ENCODE peak calls at places on chromosome 18, in nine cellular contexts. B is epithelial cell of esophagus; M is CD8-positive, alpha-beta T cell; O is stimulated activated CD8-positive, alpha-beta memory T cell treated with anti-CD3 and anti-CD28 coated beads, Interleukin-15, amount 100 ng/mL, for 48 hours; I is IMR-90; X is NCI-H1092; T is activated T-cell treated with anti-CD3 and anti-CD28 coated beads, Interleukin-2, amount 50 U/mL, for 72 hours; W is adrenal gland; D is DMS 273 treated with DMSO at 0.1 percent for 48 hours. Y is an unnamed sample.

GRCh38 chr18:77166523-77166922 is 33.9 kb upstream of the MBP start:
- DNase-seq in X (no peak), T (no peak), O (no peak), D (no peak), B (no peak), I (no peak), W (no peak), M (no peak), Y (no peak)

GRCh38 chr18:33755918-33756590 is 178.0 kb downstream of the ASXL3 start:
- DNase-seq in O (no peak), T (no peak), B (peak; percentile 93), I (peak; percentile 93), M (no peak), X (peak; percentile 86), W (peak; percentile 26), D (peak; percentile 50), Y (peak; percentile 7)

GRCh38 chr18:63579643-63580042 is 7.5 kb upstream of the SERPINB13 start:
- DNase-seq in D (no peak), O (no peak), B (no peak), T (no peak), I (no peak), M (no peak), X (no peak), W (no peak), Y (no peak)

GRCh38 chr18:23226930-23227728 is 91.8 kb downstream of the CABLES1 start:
- DNase-seq in W (no peak), D (no peak), O (no peak), B (peak; percentile 61), I (peak; percentile 94), T (no peak), M (no peak), X (no peak), Y (no peak)

GRCh38 chr18:57311472-57311871 is 40.9 kb upstream of the ST8SIA3 start:
- DNase-seq in X (no peak), I (no peak), D (no peak), M (no peak), W (no peak), B (no peak), T (no peak), O (no peak), Y (no peak)

GRCh38 chr18:7303306-7303705 is 72.4 kb downstream of the LRRC30 start:
- DNase-seq in W (no peak), X (no peak), B (no peak), O (no peak), T (no peak), D (no peak), M (no peak), I (no peak), Y (no peak)

GRCh38 chr18:58013241-58014211 is 30.5 kb upstream of the NEDD4L start:
- DNase-seq in D (no peak), I (peak; percentile 22), W (no peak), T (no peak), B (peak; percentile 92), O (no peak), X (no peak), M (no peak), Y (no peak)

GRCh38 chr18:24051256-24051947 is 36.8 kb downstream of the TTC39C start:
- DNase-seq in W (no peak), I (peak; percentile 77), B (peak; percentile 18), M (no peak), D (no peak), O (no peak), T (peak; percentile 21), X (no peak), Y (no peak)

GRCh38 chr18:69616114-69616513 is 215.4 kb downstream of the DOK6 start:
- DNase-seq in I (no peak), B (no peak), M (no peak), D (no peak), W (no peak), O (no peak), T (no peak), X (no peak), Y (no peak)

GRCh38 chr18:12013186-12013916 is 32.0 kb downstream of the IMPA2 start:
- DNase-seq in X (no peak), I (no peak), D (no peak), O (no peak), T (no peak), M (no peak), W (no peak), B (no peak), Y (no peak)

GRCh38 chr18:63970803-63971191 is 916 bp downstream of the SERPINB8 start:
- DNase-seq in M (no peak), B (peak; percentile 73), I (peak; percentile 21), X (peak; percentile 42), O (no peak), W (peak; percentile 54), D (no peak), T (no peak), Y (no peak)

GRCh38 chr18:54261894-54262293 is 7.4 kb upstream of the POLI start:
- DNase-seq in X (no peak), T (peak; percentile 76), D (no peak), O (peak; percentile 52), I (no peak), M (no peak), W (no peak), B (no peak), Y (no peak)

GRCh38 chr18:2918761-2919550 is 72.2 kb downstream of the EMILIN2 start:
- DNase-seq in O (no peak), W (no peak), T (no peak), B (no peak), D (no peak), X (no peak), I (no peak), M (no peak), Y (no peak)

GRCh38 chr18:59874166-59874565 is 25.6 kb upstream of the PMAIP1 start:
- DNase-seq in D (no peak), I (peak; percentile 96), W (no peak), O (no peak), T (no peak), X (no peak), B (peak; percentile 73), M (no peak), Y (no peak)

GRCh38 chr18:74499633-74500032 is 3.5 kb downstream of the CNDP2 start:
- DNase-seq in B (peak; percentile 82), W (peak; percentile 48), T (peak; percentile 29), I (no peak), X (no peak), M (peak; percentile 53), O (peak; percentile 13), D (no peak), Y (peak; percentile 62)

GRCh38 chr18:77622009-77622692 is 372.5 kb downstream of the GALR1 start:
- DNase-seq in X (no peak), O (no peak), M (no peak), I (no peak), B (no peak), D (no peak), W (no peak), T (no peak), Y (no peak)

GRCh38 chr18:7878265-7879173 is 311.4 kb downstream of the PTPRM start:
- DNase-seq in I (no peak), X (no peak), W (no peak), O (no peak), M (no peak), B (peak; percentile 73), D (no peak), T (no peak), Y (no peak)

GRCh38 chr18:11976882-11977281 is 4.4 kb upstream of the IMPA2 start:
- DNase-seq in D (peak; percentile 31), M (no peak), W (no peak), X (no peak), I (peak; percentile 74), O (no peak), B (peak; percentile 51), T (no peak), Y (no peak)

GRCh38 chr18:61575419-61575818 is 242.2 kb downstream of the CDH20 start:
- DNase-seq in D (no peak), X (no peak), M (no peak), W (no peak), O (no peak), T (no peak), B (no peak), I (no peak), Y (no peak)

GRCh38 chr18:8381801-8382459 is 227.3 kb upstream of the RAB12 start:
- DNase-seq in D (no peak), I (peak; percentile 52), T (no peak), M (no peak), O (no peak), W (no peak), X (no peak), B (no peak), Y (no peak)

GRCh38 chr18:74148543-74149070 is 284 bp downstream of the TIMM21 start:
- DNase-seq in X (no peak), B (no peak), M (no peak), O (no peak), T (no peak), W (no peak), D (no peak), I (no peak), Y (no peak)

GRCh38 chr18:48979944-48980890 is 29.5 kb upstream of the SMAD7 start:
- DNase-seq in B (no peak), T (no peak), D (no peak), O (no peak), M (no peak), W (peak; percentile 61), X (no peak), I (peak; percentile 65), Y (no peak)